ENCODE peak calls at places on chromosomes 2 and 18, in six cellular contexts. One of them, this sample, is unnamed. For H3K36me3, the result is how much of the 10 kb centered on the place peaks cover.

GRCh38 chr2:201909961-201910361 is 103.6 kb downstream of the CDK15 start:
- DNase-seq in IMR-90: peak
- DNase-seq in mesendoderm: no peak
- DNase-seq in H1: no peak
- DNase-seq in mesenchymal stem cell: peak
- DNase-seq in trophoblast cell: no peak
- DNase-seq in this sample: no peak

GRCh38 chr2:31339696-31340095 is 74.8 kb downstream of the XDH start:
- DNase-seq in IMR-90: no peak
- DNase-seq in mesendoderm: no peak
- DNase-seq in H1: no peak
- DNase-seq in mesenchymal stem cell: no peak
- DNase-seq in trophoblast cell: no peak
- DNase-seq in this sample: no peak

GRCh38 chr2:98554116-98554861 is 54.0 kb downstream of the COA5 start:
- DNase-seq in IMR-90: no peak
- DNase-seq in mesendoderm: no peak
- DNase-seq in H1: no peak
- DNase-seq in mesenchymal stem cell: no peak
- DNase-seq in trophoblast cell: no peak
- DNase-seq in this sample: no peak

GRCh38 chr2:23492941-23493340 is 108.0 kb downstream of the KLHL29 start:
- DNase-seq in IMR-90: no peak
- DNase-seq in mesendoderm: no peak
- DNase-seq in H1: no peak
- DNase-seq in mesenchymal stem cell: no peak
- DNase-seq in trophoblast cell: peak
- DNase-seq in this sample: no peak

GRCh38 chr2:67055387-67056304 is 341.5 kb upstream of the ETAA1 start:
- DNase-seq in IMR-90: peak
- DNase-seq in mesendoderm: no peak
- DNase-seq in H1: no peak
- DNase-seq in mesenchymal stem cell: peak
- DNase-seq in trophoblast cell: no peak
- DNase-seq in this sample: no peak

GRCh38 chr2:12227941-12228608 is 481.6 kb downstream of the LPIN1 start:
- DNase-seq in IMR-90: peak
- DNase-seq in mesendoderm: no peak
- DNase-seq in H1: no peak
- DNase-seq in mesenchymal stem cell: peak
- DNase-seq in trophoblast cell: no peak
- DNase-seq in this sample: no peak

GRCh38 chr2:240597419-240598181 is 11.1 kb downstream of the CAPN10 start:
- DNase-seq in IMR-90: no peak
- DNase-seq in mesendoderm: no peak
- DNase-seq in H1: no peak
- DNase-seq in mesenchymal stem cell: no peak
- DNase-seq in trophoblast cell: no peak
- DNase-seq in this sample: no peak

GRCh38 chr2:200603972-200604371 is 18.2 kb downstream of the AOX1 start:
- DNase-seq in IMR-90: peak
- DNase-seq in mesendoderm: peak
- DNase-seq in H1: no peak
- DNase-seq in mesenchymal stem cell: peak
- DNase-seq in trophoblast cell: no peak
- DNase-seq in this sample: no peak

GRCh38 chr2:216546231-216546630 is 47.6 kb downstream of the RPL37A start:
- DNase-seq in IMR-90: no peak
- DNase-seq in mesendoderm: no peak
- DNase-seq in H1: no peak
- DNase-seq in mesenchymal stem cell: no peak
- DNase-seq in trophoblast cell: no peak
- DNase-seq in this sample: no peak

GRCh38 chr2:38037757-38038615 is 38.0 kb downstream of the CYP1B1 start:
- DNase-seq in IMR-90: peak
- DNase-seq in mesendoderm: peak
- DNase-seq in H1: peak
- DNase-seq in mesenchymal stem cell: peak
- DNase-seq in trophoblast cell: peak
- DNase-seq in this sample: peak

GRCh38 chr2:167489307-167489706 is 601.0 kb downstream of the XIRP2 start:
- DNase-seq in IMR-90: no peak
- DNase-seq in mesendoderm: no peak
- DNase-seq in H1: no peak
- DNase-seq in mesenchymal stem cell: no peak
- DNase-seq in trophoblast cell: no peak
- DNase-seq in this sample: no peak

GRCh38 chr2:198168651-198169050 is 364.3 kb downstream of the PLCL1 start:
- DNase-seq in IMR-90: no peak
- DNase-seq in mesendoderm: peak
- DNase-seq in H1: no peak
- DNase-seq in mesenchymal stem cell: no peak
- DNase-seq in trophoblast cell: peak
- DNase-seq in this sample: no peak

GRCh38 chr2:198165289-198165688 is 360.9 kb downstream of the PLCL1 start:
- DNase-seq in IMR-90: no peak
- DNase-seq in mesendoderm: no peak
- DNase-seq in H1: no peak
- DNase-seq in mesenchymal stem cell: no peak
- DNase-seq in trophoblast cell: no peak
- DNase-seq in this sample: no peak

GRCh38 chr2:198162276-198162675 is 357.9 kb downstream of the PLCL1 start:
- DNase-seq in IMR-90: no peak
- DNase-seq in mesendoderm: no peak
- DNase-seq in H1: no peak
- DNase-seq in mesenchymal stem cell: no peak
- DNase-seq in trophoblast cell: no peak
- DNase-seq in this sample: no peak

DNA sequence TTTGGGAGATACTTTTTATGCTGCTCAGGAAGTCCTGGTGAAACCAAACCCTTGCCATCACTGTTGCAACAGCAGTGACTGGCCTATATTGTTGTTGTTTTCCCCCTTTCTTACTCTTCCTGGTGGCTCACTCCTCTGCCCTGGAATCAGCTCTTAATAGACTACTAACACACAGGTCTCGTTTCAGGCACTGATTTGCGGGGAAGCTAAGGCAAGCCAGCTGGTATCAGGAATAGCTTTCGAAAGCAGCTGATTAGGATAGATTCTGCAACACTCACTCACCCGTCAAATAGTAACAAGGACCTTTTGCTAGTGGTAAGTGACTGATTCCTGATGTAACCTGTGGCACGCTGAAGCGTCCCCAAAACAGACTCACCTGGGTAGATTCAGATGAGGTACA is 360.4 kb downstream of the PLCL1 start:
- DNase-seq in IMR-90: no peak
- DNase-seq in mesendoderm: no peak
- DNase-seq in H1: no peak
- DNase-seq in mesenchymal stem cell: no peak
- DNase-seq in trophoblast cell: no peak
- DNase-seq in this sample: no peak
- H4K8ac ChIP-seq in IMR-90: no peak
- H4K8ac ChIP-seq in mesendoderm: no peak
- H4K8ac ChIP-seq in H1: no peak
- H4K8ac ChIP-seq in mesenchymal stem cell: no peak
- H4K8ac ChIP-seq in trophoblast cell: no peak
- H4K8ac ChIP-seq in this sample: no peak

GRCh38 chr18:63237486-63237885 is 82.1 kb downstream of the BCL2 start:
- DNase-seq in IMR-90: no peak
- DNase-seq in mesendoderm: peak
- DNase-seq in H1: no peak
- DNase-seq in mesenchymal stem cell: no peak
- DNase-seq in trophoblast cell: peak
- DNase-seq in this sample: peak
- H3K36me3 ChIP-seq in IMR-90: under half
- H3K36me3 ChIP-seq in mesendoderm: under half
- H3K36me3 ChIP-seq in H1: under half
- H3K36me3 ChIP-seq in mesenchymal stem cell: under half
- H3K36me3 ChIP-seq in trophoblast cell: under half
- H3K36me3 ChIP-seq in this sample: under half

DNA sequence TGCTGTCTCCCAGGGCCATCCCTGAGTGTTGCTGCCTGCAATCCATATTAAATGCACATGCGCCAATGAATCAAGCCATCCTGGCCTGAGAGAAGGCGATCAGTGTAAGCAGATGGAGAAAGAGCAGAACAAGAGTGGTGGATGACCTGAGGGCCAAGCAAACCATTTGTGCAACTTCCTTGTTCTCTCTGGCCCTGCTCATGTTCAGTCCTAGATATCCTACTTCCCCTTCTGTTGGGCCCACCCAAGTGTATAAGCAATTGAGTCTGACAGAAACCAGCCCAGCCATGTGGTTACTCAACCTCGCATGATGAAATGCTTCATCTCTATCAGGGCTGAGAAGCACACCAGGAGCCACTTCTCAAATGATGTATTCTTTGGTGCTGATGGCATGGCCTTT is 383.1 kb upstream of the ID2 start:
- DNase-seq in IMR-90: no peak
- DNase-seq in mesendoderm: no peak
- DNase-seq in H1: no peak
- DNase-seq in mesenchymal stem cell: peak
- DNase-seq in trophoblast cell: peak
- DNase-seq in this sample: no peak
- H3K4me2 ChIP-seq in IMR-90: no peak
- H3K4me2 ChIP-seq in mesendoderm: no peak
- H3K4me2 ChIP-seq in H1: no peak
- H3K4me2 ChIP-seq in mesenchymal stem cell: no peak
- H3K4me2 ChIP-seq in trophoblast cell: no peak
- H3K4me2 ChIP-seq in this sample: no peak

GRCh38 chr18:49494660-49495059 is 7.6 kb upstream of the C18orf32 start:
- DNase-seq in IMR-90: no peak
- DNase-seq in mesendoderm: no peak
- DNase-seq in H1: no peak
- DNase-seq in mesenchymal stem cell: no peak
- DNase-seq in trophoblast cell: no peak
- DNase-seq in this sample: no peak

GRCh38 chr18:49491857-49492693 is 5.0 kb upstream of the C18orf32 start:
- DNase-seq in IMR-90: peak
- DNase-seq in mesendoderm: peak
- DNase-seq in H1: peak
- DNase-seq in mesenchymal stem cell: peak
- DNase-seq in trophoblast cell: peak
- DNase-seq in this sample: peak

GRCh38 chr18:49492694-49493033 is 5.6 kb upstream of the C18orf32 start:
- DNase-seq in IMR-90: no peak
- DNase-seq in mesendoderm: no peak
- DNase-seq in H1: no peak
- DNase-seq in mesenchymal stem cell: no peak
- DNase-seq in trophoblast cell: no peak
- DNase-seq in this sample: no peak

GRCh38 chr18:49490246-49490762 is 3.3 kb upstream of the C18orf32 start:
- DNase-seq in IMR-90: no peak
- DNase-seq in mesendoderm: no peak
- DNase-seq in H1: no peak
- DNase-seq in mesenchymal stem cell: peak
- DNase-seq in trophoblast cell: no peak
- DNase-seq in this sample: no peak

GRCh38 chr18:49491534-49491856 is 4.5 kb upstream of the C18orf32 start:
- DNase-seq in IMR-90: no peak
- DNase-seq in mesendoderm: no peak
- DNase-seq in H1: no peak
- DNase-seq in mesenchymal stem cell: no peak
- DNase-seq in trophoblast cell: no peak
- DNase-seq in this sample: no peak
- H4K8ac ChIP-seq in IMR-90: peak
- H4K8ac ChIP-seq in mesendoderm: no peak
- H4K8ac ChIP-seq in H1: peak
- H4K8ac ChIP-seq in mesenchymal stem cell: peak
- H4K8ac ChIP-seq in trophoblast cell: no peak
- H4K8ac ChIP-seq in this sample: no peak

GRCh38 chr2:191350826-191351225 is 105.6 kb downstream of the MYO1B start:
- DNase-seq in IMR-90: peak
- DNase-seq in mesendoderm: no peak
- DNase-seq in H1: no peak
- DNase-seq in mesenchymal stem cell: peak
- DNase-seq in trophoblast cell: no peak
- DNase-seq in this sample: no peak

GRCh38 chr2:191349990-191350389 is 104.8 kb downstream of the MYO1B start:
- DNase-seq in IMR-90: no peak
- DNase-seq in mesendoderm: no peak
- DNase-seq in H1: no peak
- DNase-seq in mesenchymal stem cell: no peak
- DNase-seq in trophoblast cell: no peak
- DNase-seq in this sample: no peak

GRCh38 chr2:191345788-191346187 is 100.6 kb downstream of the MYO1B start:
- DNase-seq in IMR-90: peak
- DNase-seq in mesendoderm: no peak
- DNase-seq in H1: no peak
- DNase-seq in mesenchymal stem cell: peak
- DNase-seq in trophoblast cell: no peak
- DNase-seq in this sample: no peak

GRCh38 chr2:191347154-191347553 is 102.0 kb downstream of the MYO1B start:
- DNase-seq in IMR-90: no peak
- DNase-seq in mesendoderm: no peak
- DNase-seq in H1: no peak
- DNase-seq in mesenchymal stem cell: no peak
- DNase-seq in trophoblast cell: no peak
- DNase-seq in this sample: no peak

GRCh38 chr2:191347881-191348280 is 102.7 kb downstream of the MYO1B start:
- DNase-seq in IMR-90: peak
- DNase-seq in mesendoderm: no peak
- DNase-seq in H1: no peak
- DNase-seq in mesenchymal stem cell: peak
- DNase-seq in trophoblast cell: no peak
- DNase-seq in this sample: no peak
- H3K36me3 ChIP-seq in IMR-90: under half
- H3K36me3 ChIP-seq in mesendoderm: under half
- H3K36me3 ChIP-seq in H1: under half
- H3K36me3 ChIP-seq in mesenchymal stem cell: under half
- H3K36me3 ChIP-seq in trophoblast cell: under half
- H3K36me3 ChIP-seq in this sample: under half

DNA sequence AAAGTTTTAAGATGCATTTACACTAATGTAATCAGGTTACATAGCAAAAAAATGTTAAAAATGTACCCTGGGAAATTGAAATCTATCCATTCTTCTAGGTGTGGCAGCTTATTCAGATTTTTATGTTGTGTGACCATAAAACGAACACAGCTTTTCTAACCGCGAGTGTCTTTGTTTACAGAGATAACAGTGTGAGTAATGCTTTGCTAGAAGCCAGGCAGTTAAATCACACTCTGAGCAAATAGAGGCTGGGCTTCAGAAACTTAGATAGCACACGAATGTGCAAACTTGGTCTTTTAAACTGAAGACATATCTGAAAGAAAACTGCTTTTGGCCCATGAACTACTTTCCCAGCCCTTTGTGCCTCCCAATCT is 116.1 kb downstream of the SPTBN1 start:
- DNase-seq in IMR-90: peak
- DNase-seq in mesendoderm: no peak
- DNase-seq in H1: no peak
- DNase-seq in mesenchymal stem cell: peak
- DNase-seq in trophoblast cell: peak
- DNase-seq in this sample: no peak
- H3K4me2 ChIP-seq in IMR-90: peak
- H3K4me2 ChIP-seq in mesendoderm: no peak
- H3K4me2 ChIP-seq in H1: no peak
- H3K4me2 ChIP-seq in mesenchymal stem cell: no peak
- H3K4me2 ChIP-seq in trophoblast cell: no peak
- H3K4me2 ChIP-seq in this sample: no peak